ENCODE peak calls at places on chromosomes 13 and 19, in five cellular contexts. W is sigmoid colon; P is mesenchymal stem cell; G is stimulated activated CD4-positive, alpha-beta T cell treated with anti-CD3 and anti-CD28 coated beads, Interleukin-4, amount 100 ng/mL, for 1 hour; X is head of caudate nucleus. H is an unnamed sample.

GRCh38 chr13:82772802-82773201 is 1109.5 kb downstream of the SLITRK1 start:
- DNase-seq in P (no peak), G (no peak), X (no peak), W (no peak), H (no peak)

GRCh38 chr13:63120883-63121282 is 1705.2 kb upstream of the PCDH20 start:
- DNase-seq in W (no peak), P (no peak), G (no peak), X (no peak), H (no peak)

GRCh38 chr19:41166888-41167804 is 25.9 kb upstream of the CYP2S1 start:
- DNase-seq in P (no peak), W (no peak), X (no peak), G (no peak), H (peak)

GRCh38 chr19:13022859-13023636 is 27.8 kb downstream of the NFIX start:
- DNase-seq in P (peak), W (peak), G (no peak), X (peak), H (peak)

GRCh38 chr19:6062961-6063575 is 47.2 kb downstream of the RFX2 start:
- DNase-seq in P (no peak), X (peak), W (no peak), G (no peak), H (peak)

GRCh38 chr19:50649433-50650391 is at the start of gene C19orf81:
- DNase-seq in X (no peak), P (no peak), G (no peak), W (no peak), H (no peak)

GRCh38 chr13:63190742-63191141 is 1775.1 kb upstream of the PCDH20 start:
- DNase-seq in W (no peak), X (no peak), P (peak), G (no peak), H (no peak)

GRCh38 chr19:2542341-2543069 is 66.6 kb downstream of the GADD45B start:
- DNase-seq in X (no peak), G (no peak), P (peak), W (no peak), H (peak)

GRCh38 chr19:23817519-23817918 is 58.8 kb upstream of the ZNF681 start:
- DNase-seq in W (no peak), X (no peak), G (peak), P (peak), H (no peak)

GRCh38 chr19:813359-814107 is 8.2 kb downstream of the PLPPR3 start:
- DNase-seq in G (no peak), W (no peak), X (no peak), P (no peak), H (peak)

GRCh38 chr13:30338952-30339351 is 31.6 kb upstream of the KATNAL1 start:
- DNase-seq in P (no peak), X (no peak), W (no peak), G (no peak), H (no peak)

GRCh38 chr19:38165335-38165734 is 58.7 kb downstream of the DPF1 start:
- DNase-seq in G (no peak), W (no peak), X (no peak), P (no peak), H (no peak)

GRCh38 chr13:104006625-104007061 is 940.4 kb upstream of the SLC10A2 start:
- DNase-seq in P (peak), X (peak), W (no peak), G (no peak), H (no peak)